ENCODE peak calls at places on chromosomes 2 and 18, in six cellular contexts. C is right lobe of liver, Z is spleen, I is ovary, Y is IMR-90, B is prostate gland. J is an unnamed sample.

GRCh38 chr2:15170068-15170775 is 390.9 kb downstream of the NBAS start:
- DNase-seq in C (no peak), Z (no peak), I (no peak), Y (no peak), B (no peak), J (no peak)

GRCh38 chr2:79578952-79579351 is 66.1 kb downstream of the CTNNA2 start:
- DNase-seq in C (no peak), Z (no peak), I (no peak), Y (no peak), B (no peak), J (no peak)

GRCh38 chr2:42925742-42926437 is 133.5 kb upstream of the HAAO start:
- DNase-seq in C (peak; percentile 68), Z (no peak), I (no peak), Y (no peak), B (peak; percentile 51), J (no peak)

GRCh38 chr2:108182489-108182888 is 57.3 kb upstream of the SULT1C3 start:
- DNase-seq in C (no peak), Z (no peak), I (no peak), Y (no peak), B (no peak), J (peak; percentile 10)

GRCh38 chr2:159891917-159892691 is 94.1 kb upstream of the CD302 start:
- DNase-seq in C (no peak), Z (no peak), I (no peak), Y (peak; percentile 78), B (no peak), J (no peak)

GRCh38 chr18:52319423-52319822 is 20.6 kb upstream of the DCC start:
- DNase-seq in C (no peak), Z (no peak), I (no peak), Y (no peak), B (no peak), J (no peak)

GRCh38 chr2:12734914-12735654 is 18.3 kb downstream of the TRIB2 start:
- DNase-seq in C (no peak), Z (no peak), I (peak; percentile 72), Y (no peak), B (no peak), J (no peak)

GRCh38 chr2:27889774-27890145 is 427 bp downstream of the RBKS start:
- DNase-seq in C (peak; percentile 39), Z (no peak), I (peak; percentile 38), Y (no peak), B (peak; percentile 9), J (no peak)

GRCh38 chr2:147355706-147356105 is 489.1 kb upstream of the ACVR2A start:
- DNase-seq in C (no peak), Z (no peak), I (no peak), Y (no peak), B (no peak), J (no peak)

GRCh38 chr18:45208164-45208563 is 407.1 kb upstream of the SLC14A2 start:
- DNase-seq in C (no peak), Z (no peak), I (no peak), Y (no peak), B (no peak), J (no peak)

GRCh38 chr18:48819781-48820482 is 130.8 kb downstream of the SMAD7 start:
- DNase-seq in C (no peak), Z (peak; percentile 48), I (peak; percentile 10), Y (no peak), B (no peak), J (peak; percentile 6)

GRCh38 chr2:98903064-98903355 is 33.0 kb downstream of the CRACDL start:
- DNase-seq in C (no peak), Z (no peak), I (no peak), Y (no peak), B (no peak), J (no peak)

GRCh38 chr18:33577688-33578370 is at the start of gene ASXL3:
- DNase-seq in C (peak; percentile 60), Z (peak; percentile 64), I (peak; percentile 71), Y (no peak), B (peak; percentile 17), J (peak; percentile 57)

GRCh38 chr2:217756375-217757107 is 246.3 kb downstream of the TNS1 start:
- DNase-seq in C (peak; percentile 73), Z (peak; percentile 88), I (peak; percentile 82), Y (peak; percentile 64), B (peak; percentile 38), J (peak; percentile 57)

GRCh38 chr2:233486778-233487552 is 79.6 kb downstream of the USP40 start:
- DNase-seq in C (no peak), Z (no peak), I (no peak), Y (peak; percentile 94), B (no peak), J (no peak)

GRCh38 chr2:60641866-60642788 is 88.7 kb upstream of the BCL11A start:
- DNase-seq in C (peak; percentile 21), Z (no peak), I (no peak), Y (peak; percentile 49), B (peak; percentile 7), J (peak; percentile 13)

GRCh38 chr2:205657579-205657978 is 24.7 kb upstream of the NRP2 start:
- DNase-seq in C (no peak), Z (no peak), I (no peak), Y (peak; percentile 78), B (no peak), J (no peak)

GRCh38 chr2:137975280-137976271 is 11.3 kb downstream of the HNMT start:
- DNase-seq in C (no peak), Z (no peak), I (no peak), Y (no peak), B (peak; percentile 73), J (no peak)

GRCh38 chr2:217910875-217911212 is 92.0 kb downstream of the TNS1 start:
- DNase-seq in C (no peak), Z (no peak), I (peak; percentile 35), Y (no peak), B (no peak), J (no peak)

GRCh38 chr2:98794214-98794810 is 63.4 kb upstream of the MGAT4A start:
- DNase-seq in C (no peak), Z (no peak), I (no peak), Y (no peak), B (peak; percentile 34), J (no peak)

GRCh38 chr2:2588777-2589176 is 257.7 kb upstream of the MYT1L start:
- DNase-seq in C (no peak), Z (no peak), I (no peak), Y (no peak), B (no peak), J (no peak)

GRCh38 chr2:2590141-2590540 is 259.1 kb upstream of the MYT1L start:
- DNase-seq in C (no peak), Z (no peak), I (no peak), Y (no peak), B (no peak), J (no peak)

GRCh38 chr2:2591542-2591940 is 260.5 kb upstream of the MYT1L start:
- DNase-seq in C (no peak), Z (no peak), I (no peak), Y (no peak), B (no peak), J (no peak)

GRCh38 chr2:2587364-2587763 is 256.3 kb upstream of the MYT1L start:
- DNase-seq in C (no peak), Z (no peak), I (no peak), Y (no peak), B (no peak), J (no peak)

GRCh38 chr2:2590796-2591541 is 259.9 kb upstream of the MYT1L start:
- DNase-seq in C (no peak), Z (no peak), I (no peak), Y (no peak), B (no peak), J (no peak)
- TF ChIP-seq POLR2A in C (no peak), Z (no peak), I (no peak), Y (no peak), B (no peak), J (no peak)

GRCh38 chr2:152505495-152505906 is 170.5 kb downstream of the FMNL2 start:
- DNase-seq in C (peak; percentile 39), Z (no peak), I (no peak), Y (peak; percentile 41), B (no peak), J (no peak)
- H3K4me3 ChIP-seq in C (no peak overlapping the region), Z (no peak overlapping the region), I (no peak overlapping the region), Y (no peak overlapping the region), B (no peak overlapping the region), J (no peak overlapping the region)

DNA sequence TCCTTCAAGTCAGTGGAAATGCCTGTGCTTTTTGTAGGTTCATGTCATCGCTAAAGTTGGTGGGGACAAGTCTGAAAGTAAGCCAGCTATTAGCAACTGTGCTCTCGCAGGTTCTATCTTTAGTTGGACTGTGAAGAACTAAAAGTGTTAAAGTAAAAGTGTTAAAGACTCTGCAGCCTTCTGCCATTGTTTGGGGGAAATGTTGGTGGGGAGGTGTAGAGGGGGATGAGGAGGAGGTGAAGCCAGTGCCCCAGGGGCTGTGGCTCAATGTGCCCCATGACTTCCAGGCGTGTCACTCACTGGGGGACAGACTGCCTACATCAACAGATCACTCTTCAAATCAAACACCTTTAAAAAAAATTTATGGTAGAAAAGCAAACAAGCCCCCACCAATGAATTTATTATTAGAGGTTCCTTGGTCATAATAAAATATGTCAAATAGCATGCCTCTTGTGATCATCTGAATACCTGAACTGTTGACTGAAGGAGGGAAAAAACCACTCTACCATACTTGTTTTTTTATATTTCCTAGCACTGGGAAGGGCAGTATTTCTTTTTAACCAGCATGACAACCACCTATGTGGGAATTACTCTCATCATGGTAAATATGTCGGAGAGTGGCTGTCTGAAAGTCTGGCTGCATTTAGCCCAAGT is 19.3 kb downstream of the TGFA start:
- DNase-seq in C (no peak), Z (no peak), I (no peak), Y (no peak), B (no peak), J (no peak)
- TF ChIP-seq POLR2A in C (no peak), Z (no peak), I (no peak), Y (no peak), B (no peak), J (no peak)

DNA sequence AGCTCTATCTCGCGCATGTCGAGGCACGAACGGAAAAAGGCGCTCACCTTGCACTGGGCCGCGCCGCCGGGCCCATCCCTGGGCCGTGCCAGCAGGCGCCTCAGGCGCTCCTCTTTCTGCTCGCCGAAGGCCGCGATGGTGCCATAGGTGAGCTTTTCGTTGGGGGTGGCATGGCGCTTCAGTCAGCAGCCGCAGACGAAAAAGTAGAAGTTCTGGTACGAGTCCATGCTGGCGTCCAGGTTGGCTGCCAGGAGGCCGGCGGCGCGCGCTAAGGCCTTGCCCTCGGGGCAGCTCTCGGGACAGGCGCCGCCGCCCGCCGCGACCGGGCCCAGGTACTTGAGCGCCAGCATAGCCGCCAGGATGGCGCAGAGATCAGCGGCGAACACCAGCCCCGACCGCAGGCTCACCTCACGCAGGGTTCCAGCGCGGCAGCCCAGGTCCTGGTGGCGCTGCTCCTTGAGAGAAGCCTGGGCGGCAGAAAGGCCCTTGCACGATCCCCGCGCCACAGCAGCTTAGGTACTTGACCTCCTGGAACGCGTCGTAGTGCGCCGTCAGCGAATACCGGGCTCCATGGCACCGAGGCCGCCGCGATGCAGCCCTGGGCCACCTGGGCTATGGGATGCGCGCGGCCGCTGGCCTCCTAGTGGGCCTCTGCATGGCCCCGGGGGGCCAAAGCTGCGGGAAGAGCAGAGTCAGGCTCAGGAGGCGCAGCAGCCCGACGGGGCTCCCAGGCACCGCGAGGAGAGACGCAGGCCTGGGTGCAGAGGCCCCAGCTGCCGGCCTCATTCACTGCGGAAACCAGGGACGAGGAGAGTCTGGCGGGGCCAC is 12.8 kb downstream of the ALPG start:
- DNase-seq in C (no peak), Z (no peak), I (no peak), Y (no peak), B (no peak), J (no peak)
- H3K4me3 ChIP-seq in C (no peak overlapping the region), Z (peak overlapping the region; percentile 17), I (no peak overlapping the region), Y (no peak overlapping the region), B (peak overlapping the region; percentile 22), J (no peak overlapping the region)